ENCODE peak calls at places on chromosomes 12 and 14, in seven cellular contexts. N, B, Z, K, Q, T and W are unnamed samples.
A peak's percentile ranks its signal among the peaks of the same experiment; 100 is the strongest.

GRCh38 chr14:95496690-95497241 is 19.7 kb downstream of the SYNE3 start:
- DNase-seq in N (peak; percentile 63), Z (no peak), T (peak; percentile 67), Q (no peak), B (peak; percentile 72), K (peak; percentile 61), W (no peak)

GRCh38 chr12:19957578-19957977 is 410.8 kb upstream of the PDE3A start:
- DNase-seq in Z (no peak), Q (no peak), K (no peak), N (no peak), T (no peak), B (no peak), W (no peak)

GRCh38 chr14:104143071-104143470 is 4.7 kb downstream of the KIF26A start:
- DNase-seq in Q (peak; percentile 50), N (peak; percentile 18), K (no peak), B (no peak), Z (no peak), T (no peak), W (peak; percentile 46)

GRCh38 chr14:23539209-23539866 is 12.2 kb downstream of the ZFHX2 start:
- DNase-seq in N (no peak), T (peak; percentile 28), K (no peak), Z (no peak), B (no peak), Q (no peak), W (peak; percentile 88)

GRCh38 chr14:103161054-103161397 is 37.8 kb downstream of the TNFAIP2 start:
- DNase-seq in K (peak; percentile 5), Q (no peak), N (no peak), T (no peak), Z (no peak), B (no peak), W (no peak)

GRCh38 chr12:75658826-75659823 is 147.7 kb upstream of the KRR1 start:
- DNase-seq in Z (no peak), Q (no peak), N (no peak), T (peak; percentile 86), B (no peak), K (peak; percentile 93), W (no peak)

GRCh38 chr14:87896393-87897380 is 96.3 kb downstream of the GALC start:
- DNase-seq in B (no peak), T (peak; percentile 56), Q (no peak), K (peak; percentile 52), Z (no peak), N (no peak), W (peak; percentile 33)

GRCh38 chr14:67357583-67358354 is 1.8 kb downstream of the ATP6V1D start:
- DNase-seq in K (peak; percentile 32), Q (no peak), T (peak; percentile 30), N (no peak), B (no peak), Z (no peak), W (peak; percentile 13)

GRCh38 chr14:66782853-66783252 is 274.9 kb downstream of the GPHN start:
- DNase-seq in Q (no peak), Z (no peak), T (no peak), K (no peak), N (no peak), B (no peak), W (no peak)

GRCh38 chr12:130628304-130628703 is 87.8 kb downstream of the RIMBP2 start:
- DNase-seq in K (no peak), Q (no peak), B (no peak), T (no peak), Z (no peak), N (no peak), W (no peak)

GRCh38 chr14:77579760-77580159 is 36.7 kb downstream of the SPTLC2 start:
- DNase-seq in Z (no peak), Q (no peak), K (no peak), B (no peak), N (no peak), T (no peak), W (no peak)

GRCh38 chr14:90447720-90448497 is 51.1 kb downstream of the CALM1 start:
- DNase-seq in N (no peak), Q (no peak), K (no peak), T (no peak), B (no peak), Z (no peak), W (no peak)

GRCh38 chr12:51415931-51416330 is 8.7 kb upstream of the SLC4A8 start:
- DNase-seq in T (no peak), K (no peak), Q (no peak), Z (no peak), N (no peak), B (no peak), W (no peak)

GRCh38 chr14:37232907-37233481 is 35.3 kb downstream of the MIPOL1 start:
- DNase-seq in T (peak; percentile 69), B (no peak), K (peak; percentile 27), Z (no peak), N (no peak), Q (no peak), W (peak; percentile 28)

GRCh38 chr12:53324113-53324778 is 2.8 kb upstream of the AAAS start:
- DNase-seq in K (no peak), N (no peak), Z (no peak), Q (peak; percentile 72), T (no peak), B (peak; percentile 28), W (peak; percentile 69)

GRCh38 chr14:24353551-24354529 is 14.0 kb upstream of the RIPK3 start:
- DNase-seq in T (peak; percentile 81), Q (no peak), B (no peak), N (no peak), K (peak; percentile 21), Z (no peak), W (no peak)

GRCh38 chr12:122319312-122319638 is 53.0 kb upstream of the VPS33A start:
- DNase-seq in T (no peak), Q (no peak), N (no peak), B (no peak), Z (no peak), K (no peak), W (no peak)

GRCh38 chr12:122326597-122326996 is 60.3 kb upstream of the VPS33A start:
- DNase-seq in Z (no peak), B (no peak), T (no peak), Q (no peak), N (no peak), K (peak; percentile 63), W (no peak)

GRCh38 chr12:122327014-122327413 is 60.7 kb upstream of the VPS33A start:
- DNase-seq in B (no peak), T (no peak), K (no peak), Q (no peak), N (no peak), Z (no peak), W (no peak)

GRCh38 chr12:122322501-122322900 is 56.2 kb upstream of the VPS33A start:
- DNase-seq in Q (no peak), N (no peak), Z (no peak), T (peak; percentile 52), B (no peak), K (peak; percentile 38), W (no peak)

DNA sequence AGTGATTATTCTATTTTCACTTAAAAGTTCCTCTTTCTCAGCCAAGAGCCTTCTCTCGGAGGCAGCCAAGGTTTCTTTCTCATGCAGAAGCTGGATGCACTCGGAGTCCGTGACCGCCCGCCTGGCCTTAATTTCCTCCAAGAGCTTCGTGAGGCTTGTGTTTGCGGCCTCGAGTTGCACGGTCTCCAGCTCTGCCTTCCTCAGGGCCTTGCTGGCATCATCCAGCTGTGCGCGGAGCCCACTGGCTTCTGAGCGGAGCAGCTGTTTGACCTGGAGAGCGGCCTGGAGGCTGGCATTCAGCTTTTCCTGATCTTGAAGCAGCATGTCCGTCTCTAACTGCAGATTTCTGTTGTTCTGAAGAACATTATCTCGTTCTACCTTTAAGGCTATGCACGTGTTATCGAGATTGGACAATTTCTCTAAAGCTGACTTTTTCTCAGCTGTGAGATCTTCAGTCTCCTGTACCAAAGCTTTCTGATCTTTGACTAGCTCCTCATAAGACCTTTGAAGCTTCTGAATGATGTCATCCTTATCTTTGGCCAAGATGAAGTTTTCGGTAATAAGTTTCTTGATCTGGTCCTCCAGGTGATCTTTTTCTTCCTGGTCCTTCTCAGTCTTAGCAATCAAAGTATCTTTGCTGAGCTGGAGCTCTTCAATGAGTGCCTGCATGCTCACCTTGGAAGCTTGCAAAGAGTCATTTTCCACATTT is 57.2 kb upstream of the VPS33A start:
- DNase-seq in Z (no peak), T (no peak), N (no peak), B (no peak), K (no peak), Q (no peak), W (no peak)
- H3K36me3 ChIP-seq in Z (peaks cover 66% of the 10 kb centered on the region), T (peaks cover 37% of the 10 kb centered on the region), N (peaks cover 94% of the 10 kb centered on the region), B (no peaks in the 10 kb centered on the region), K (peaks cover 27% of the 10 kb centered on the region), Q (peaks cover 84% of the 10 kb centered on the region), W (peaks cover 2% of the 10 kb centered on the region)

DNA sequence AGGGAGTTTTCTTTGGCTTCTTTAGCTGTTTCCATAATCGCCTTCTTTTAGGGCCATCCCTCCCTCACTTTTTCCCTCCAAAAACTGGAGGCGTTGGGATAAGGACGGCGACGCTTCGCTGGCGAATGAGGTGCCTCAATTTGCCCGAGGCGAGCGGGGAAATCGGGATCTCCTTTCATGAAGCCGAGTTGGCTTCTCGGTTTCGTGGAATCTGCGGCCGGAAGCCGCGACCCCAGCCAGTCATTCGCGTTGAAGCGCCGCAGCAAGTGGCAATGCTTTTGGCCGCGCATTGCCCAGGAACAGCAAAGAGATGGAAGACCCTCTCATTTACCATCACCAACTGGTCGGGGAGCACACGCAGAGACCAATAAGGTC is 8.3 kb upstream of the SIX1 start:
- DNase-seq in K (no peak), N (no peak), Z (no peak), T (no peak), Q (no peak), B (no peak), W (no peak)
- H3K4me3 ChIP-seq in K (peak overlapping the region; percentile 64), N (peak overlapping the region; percentile 67), Z (peak overlapping the region; percentile 82), T (peak overlapping the region; percentile 77), Q (peak overlapping the region; percentile 70), B (peak overlapping the region; percentile 46), W (peak overlapping the region; percentile 70)

GRCh38 chr14:74134484-74134883 is 49.7 kb downstream of the LIN52 start:
- DNase-seq in Z (no peak), K (no peak), B (no peak), T (no peak), Q (no peak), N (no peak), W (no peak)

GRCh38 chr14:74133833-74134481 is 49.2 kb downstream of the LIN52 start:
- DNase-seq in N (no peak), Q (no peak), Z (no peak), T (no peak), K (no peak), B (no peak), W (no peak)

GRCh38 chr14:74140374-74140850 is 55.7 kb downstream of the LIN52 start:
- DNase-seq in B (no peak), T (no peak), Q (peak; percentile 87), Z (no peak), K (no peak), N (peak; percentile 88), W (no peak)

GRCh38 chr14:74135386-74135785 is 50.6 kb downstream of the LIN52 start:
- DNase-seq in K (peak; percentile 84), T (peak; percentile 60), Q (no peak), N (no peak), B (no peak), Z (no peak), W (no peak)
- H3K36me3 ChIP-seq in K (no peaks in the 10 kb centered on the region), T (no peaks in the 10 kb centered on the region), Q (no peaks in the 10 kb centered on the region), N (no peaks in the 10 kb centered on the region), B (no peaks in the 10 kb centered on the region), Z (no peaks in the 10 kb centered on the region), W (no peaks in the 10 kb centered on the region)

DNA sequence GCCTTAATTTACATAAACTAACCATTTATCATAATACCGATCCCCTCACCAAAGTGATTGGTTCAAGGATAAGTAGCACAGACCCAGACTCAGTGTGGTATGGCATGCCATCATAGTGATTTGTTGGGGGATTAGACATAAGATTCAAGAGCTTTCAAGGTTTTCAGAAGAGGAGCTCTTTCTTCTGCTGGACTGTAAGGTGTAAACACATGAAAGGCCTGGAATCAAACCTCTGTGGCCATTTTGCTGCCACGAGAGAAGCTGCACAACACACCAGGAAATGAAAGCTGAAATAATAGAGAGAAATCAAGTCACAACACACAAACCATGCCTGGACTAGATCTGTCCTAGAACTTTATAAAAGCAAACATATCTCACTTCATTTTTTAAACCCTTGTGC is 30.8 kb downstream of the BTG1 start:
- DNase-seq in T (no peak), N (no peak), K (no peak), B (no peak), Q (no peak), Z (no peak), W (no peak)
- H3K4me3 ChIP-seq in T (no peak overlapping the region), N (no peak overlapping the region), K (no peak overlapping the region), B (no peak overlapping the region), Q (no peak overlapping the region), Z (no peak overlapping the region), W (no peak overlapping the region)